ENCODE peak calls at places on chromosomes 16 and 17, in four cellular contexts. N is sigmoid colon, G is PC-9, R is HTR-8/SVneo. Q is an unnamed sample.

GRCh38 chr17:19752216-19753048 is 4.3 kb upstream of the ALDH3A1 start:
- DNase-seq in N (peak), G (peak), R (no peak), Q (no peak)

GRCh38 chr17:30580916-30581315 is 103.7 kb downstream of the GOSR1 start:
- DNase-seq in N (no peak), G (no peak), R (no peak), Q (no peak)

GRCh38 chr17:41666708-41667279 is 21.9 kb upstream of the EIF1 start:
- DNase-seq in N (peak), G (peak), R (peak), Q (peak)

GRCh38 chr17:27256225-27257030 is 37.5 kb upstream of the WSB1 start:
- DNase-seq in N (no peak), G (no peak), R (no peak), Q (no peak)

GRCh38 chr17:69471406-69471805 is 56.9 kb downstream of the MAP2K6 start:
- DNase-seq in N (no peak), G (no peak), R (no peak), Q (no peak)

GRCh38 chr16:72927199-72928088 is 120.5 kb downstream of the ZFHX3 start:
- DNase-seq in N (peak), G (peak), R (peak), Q (peak)

GRCh38 chr17:1617620-1618174 is 10.9 kb downstream of the SLC43A2 start:
- DNase-seq in N (no peak), G (peak), R (no peak), Q (peak)

GRCh38 chr16:1420111-1420539 is 422 bp downstream of the UQCC4 start:
- DNase-seq in N (no peak), G (no peak), R (no peak), Q (peak)

GRCh38 chr16:46690281-46691178 is 1.1 kb downstream of the ORC6 start:
- DNase-seq in N (no peak), G (no peak), R (no peak), Q (no peak)

GRCh38 chr16:88346680-88347505 is 35.9 kb upstream of the ZNF469 start:
- DNase-seq in N (no peak), G (no peak), R (no peak), Q (no peak)

GRCh38 chr17:28763137-28763799 is 19.5 kb downstream of the TRAF4 start:
- DNase-seq in N (no peak), G (no peak), R (no peak), Q (no peak)

GRCh38 chr17:57970706-57971105 is 15.5 kb upstream of the CUEDC1 start:
- DNase-seq in N (no peak), G (no peak), R (no peak), Q (no peak)

GRCh38 chr17:81926451-81927144 is 937 bp downstream of the MAFG start:
- DNase-seq in N (peak), G (peak), R (peak), Q (peak)

GRCh38 chr16:85485379-85485778 is 127.7 kb upstream of the GSE1 start:
- DNase-seq in N (no peak), G (no peak), R (no peak), Q (no peak)

GRCh38 chr17:58336456-58337094 is 8.0 kb upstream of the TSPOAP1 start:
- DNase-seq in N (peak), G (no peak), R (no peak), Q (no peak)

GRCh38 chr17:39702901-39703893 is 3.3 kb downstream of the ERBB2 start:
- DNase-seq in N (no peak), G (no peak), R (no peak), Q (no peak)

GRCh38 chr17:52957411-52957810 is 798.9 kb upstream of the CA10 start:
- DNase-seq in N (no peak), G (no peak), R (no peak), Q (no peak)

GRCh38 chr16:52496051-52496876 is 50.7 kb downstream of the TOX3 start:
- DNase-seq in N (no peak), G (no peak), R (no peak), Q (no peak)

GRCh38 chr16:88471575-88471974 is 18.5 kb downstream of the ZFPM1 start:
- DNase-seq in N (no peak), G (no peak), R (no peak), Q (peak)

GRCh38 chr17:78609198-78609597 is 32.0 kb upstream of the DNAH17 start:
- DNase-seq in N (no peak), G (no peak), R (no peak), Q (no peak)

GRCh38 chr16:86072328-86073102 is 173.6 kb downstream of the IRF8 start:
- DNase-seq in N (peak), G (peak), R (peak), Q (peak)

GRCh38 chr16:29765167-29766032 is 12.7 kb upstream of the ZG16 start:
- DNase-seq in N (no peak), G (peak), R (no peak), Q (no peak)

GRCh38 chr17:64736804-64737492 is 74.8 kb upstream of the SMURF2 start:
- DNase-seq in N (no peak), G (peak), R (no peak), Q (no peak)

GRCh38 chr16:87252269-87252970 is 64.8 kb downstream of the C16orf95 start:
- DNase-seq in N (no peak), G (no peak), R (no peak), Q (no peak)

GRCh38 chr16:74450236-74450635 is 29.0 kb upstream of the CLEC18B start:
- DNase-seq in N (no peak), G (no peak), R (no peak), Q (no peak)

GRCh38 chr17:39527220-39527813 is 66.0 kb downstream of the CDK12 start:
- DNase-seq in N (no peak), G (no peak), R (no peak), Q (no peak)

GRCh38 chr17:75125984-75126383 is 5.6 kb downstream of the NT5C start:
- DNase-seq in N (no peak), G (no peak), R (no peak), Q (no peak)

GRCh38 chr17:78226055-78226751 is 5.2 kb upstream of the TMEM235 start:
- DNase-seq in N (no peak), G (no peak), R (no peak), Q (no peak)

GRCh38 chr17:8117980-8118768 is at the start of gene ALOXE3:
- DNase-seq in N (peak), G (peak), R (peak), Q (peak)

GRCh38 chr17:79557724-79558572 is 52.9 kb downstream of the RBFOX3 start:
- DNase-seq in N (peak), G (no peak), R (no peak), Q (no peak)

GRCh38 chr17:18321309-18321708 is 6.2 kb downstream of the SMCR8 start:
- DNase-seq in N (peak), G (no peak), R (no peak), Q (no peak)

GRCh38 chr16:69386596-69386995 is 789 bp upstream of the TERF2 start:
- DNase-seq in N (no peak), G (no peak), R (no peak), Q (no peak)

GRCh38 chr16:10957771-10958486 is 13.6 kb downstream of the CLEC16A start:
- DNase-seq in N (no peak), G (no peak), R (no peak), Q (no peak)

GRCh38 chr16:30499284-30499683 is 26.7 kb downstream of the ITGAL start:
- DNase-seq in N (no peak), G (no peak), R (no peak), Q (no peak)

GRCh38 chr17:62801553-62801952 is 6.6 kb downstream of the MARCHF10 start:
- DNase-seq in N (no peak), G (no peak), R (no peak), Q (no peak)

GRCh38 chr17:79038545-79039135 is 14.7 kb downstream of the C1QTNF1 start:
- DNase-seq in N (peak), G (no peak), R (no peak), Q (peak)

GRCh38 chr17:31309525-31309924 is 4.3 kb downstream of the EVI2B start:
- DNase-seq in N (no peak), G (no peak), R (no peak), Q (no peak)

GRCh38 chr16:19831678-19832077 is 53.0 kb downstream of the GPRC5B start:
- DNase-seq in N (no peak), G (peak), R (peak), Q (peak)

GRCh38 chr16:49605536-49606241 is 232.1 kb downstream of the C16orf78 start:
- DNase-seq in N (no peak), G (no peak), R (no peak), Q (no peak)

GRCh38 chr16:66516808-66517585 is 32.9 kb downstream of the TK2 start:
- DNase-seq in N (peak), G (peak), R (peak), Q (peak)